ENCODE peak calls at places on chromosomes 11 and 22, in six cellular contexts. One of them, this sample, is unnamed.

GRCh38 chr11:108483163-108483562 is 15.0 kb downstream of the POGLUT3 start:
- DNase-seq in SK-N-SH: no peak
- DNase-seq in transverse colon: no peak
- DNase-seq in H1: no peak
- DNase-seq in stomach: no peak
- DNase-seq in GM12878: no peak
- DNase-seq in this sample: no peak

GRCh38 chr11:116984589-116984988 is 113.6 kb downstream of the SIK3 start:
- DNase-seq in SK-N-SH: no peak
- DNase-seq in transverse colon: no peak
- DNase-seq in H1: no peak
- DNase-seq in stomach: no peak
- DNase-seq in GM12878: no peak
- DNase-seq in this sample: no peak

GRCh38 chr11:35583126-35583525 is 35.1 kb upstream of the FJX1 start:
- DNase-seq in SK-N-SH: no peak
- DNase-seq in transverse colon: no peak
- DNase-seq in H1: no peak
- DNase-seq in stomach: no peak
- DNase-seq in GM12878: no peak
- DNase-seq in this sample: no peak

GRCh38 chr11:19367051-19367709 is 126.4 kb upstream of the E2F8 start:
- DNase-seq in SK-N-SH: no peak
- DNase-seq in transverse colon: no peak
- DNase-seq in H1: no peak
- DNase-seq in stomach: no peak
- DNase-seq in GM12878: no peak
- DNase-seq in this sample: no peak

GRCh38 chr11:57568330-57568766 is 876 bp upstream of the UBE2L6 start:
- DNase-seq in SK-N-SH: no peak
- DNase-seq in transverse colon: no peak
- DNase-seq in H1: peak; percentile 63
- DNase-seq in stomach: no peak
- DNase-seq in GM12878: peak; percentile 51
- DNase-seq in this sample: peak; percentile 96

GRCh38 chr22:20542055-20542454 is 34.6 kb downstream of the MED15 start:
- DNase-seq in SK-N-SH: no peak
- DNase-seq in transverse colon: no peak
- DNase-seq in H1: no peak
- DNase-seq in stomach: no peak
- DNase-seq in GM12878: no peak
- DNase-seq in this sample: no peak

GRCh38 chr11:59010693-59011092 is 71.4 kb downstream of the GLYATL1 start:
- DNase-seq in SK-N-SH: no peak
- DNase-seq in transverse colon: no peak
- DNase-seq in H1: no peak
- DNase-seq in stomach: no peak
- DNase-seq in GM12878: no peak
- DNase-seq in this sample: no peak

GRCh38 chr11:67645521-67646457 is 4.7 kb downstream of the ACY3 start:
- DNase-seq in SK-N-SH: no peak
- DNase-seq in transverse colon: no peak
- DNase-seq in H1: no peak
- DNase-seq in stomach: no peak
- DNase-seq in GM12878: no peak
- DNase-seq in this sample: no peak

GRCh38 chr11:134437821-134438220 is 25.8 kb upstream of the B3GAT1 start:
- DNase-seq in SK-N-SH: no peak
- DNase-seq in transverse colon: no peak
- DNase-seq in H1: no peak
- DNase-seq in stomach: no peak
- DNase-seq in GM12878: no peak
- DNase-seq in this sample: no peak

GRCh38 chr11:36775157-36775556 is 177.1 kb upstream of the RAG2 start:
- DNase-seq in SK-N-SH: no peak
- DNase-seq in transverse colon: no peak
- DNase-seq in H1: no peak
- DNase-seq in stomach: no peak
- DNase-seq in GM12878: no peak
- DNase-seq in this sample: no peak

GRCh38 chr22:27546157-27546556 is 255.4 kb downstream of the MN1 start:
- DNase-seq in SK-N-SH: no peak
- DNase-seq in transverse colon: no peak
- DNase-seq in H1: no peak
- DNase-seq in stomach: no peak
- DNase-seq in GM12878: no peak
- DNase-seq in this sample: no peak

GRCh38 chr11:34756591-34756990 is 135.7 kb downstream of the EHF start:
- DNase-seq in SK-N-SH: no peak
- DNase-seq in transverse colon: no peak
- DNase-seq in H1: no peak
- DNase-seq in stomach: no peak
- DNase-seq in GM12878: no peak
- DNase-seq in this sample: peak; percentile 39

GRCh38 chr11:120867024-120867423 is 156.9 kb upstream of the TBCEL start:
- DNase-seq in SK-N-SH: no peak
- DNase-seq in transverse colon: no peak
- DNase-seq in H1: no peak
- DNase-seq in stomach: no peak
- DNase-seq in GM12878: no peak
- DNase-seq in this sample: no peak

GRCh38 chr22:29098296-29098695 is 25.5 kb downstream of the KREMEN1 start:
- DNase-seq in SK-N-SH: no peak
- DNase-seq in transverse colon: no peak
- DNase-seq in H1: no peak
- DNase-seq in stomach: no peak
- DNase-seq in GM12878: no peak
- DNase-seq in this sample: no peak

GRCh38 chr11:65551572-65552398 is 6.4 kb downstream of the LTBP3 start:
- DNase-seq in SK-N-SH: peak; percentile 85
- DNase-seq in transverse colon: peak; percentile 90
- DNase-seq in H1: no peak
- DNase-seq in stomach: peak; percentile 81
- DNase-seq in GM12878: no peak
- DNase-seq in this sample: no peak

GRCh38 chr22:28198692-28199091 is 279.6 kb upstream of the PITPNB start:
- DNase-seq in SK-N-SH: no peak
- DNase-seq in transverse colon: no peak
- DNase-seq in H1: no peak
- DNase-seq in stomach: no peak
- DNase-seq in GM12878: no peak
- DNase-seq in this sample: no peak

DNA sequence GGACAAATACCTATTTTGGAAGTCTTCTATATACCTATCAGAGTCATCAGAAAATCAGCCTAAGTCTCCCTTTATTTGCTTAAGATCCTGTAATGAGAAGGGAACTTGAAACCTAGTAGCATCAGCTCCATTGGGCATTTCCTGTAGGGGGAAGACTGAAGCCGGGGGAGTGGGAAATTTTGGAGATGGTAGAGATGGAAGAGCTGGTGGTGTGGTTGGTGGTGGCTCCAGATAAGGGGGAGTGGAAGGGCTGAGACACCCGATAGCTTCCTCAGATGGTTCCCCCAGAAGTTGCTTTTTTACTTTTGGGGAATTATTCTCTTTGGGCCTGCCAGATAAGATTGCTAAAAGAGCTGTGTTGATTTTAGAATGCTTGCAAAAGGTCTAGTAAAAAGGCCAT is 16.4 kb upstream of the EI24 start:
- DNase-seq in SK-N-SH: no peak
- DNase-seq in transverse colon: no peak
- DNase-seq in H1: no peak
- DNase-seq in stomach: no peak
- DNase-seq in GM12878: no peak
- DNase-seq in this sample: no peak
- TF ChIP-seq EP300 in SK-N-SH: no peak
- TF ChIP-seq EP300 in transverse colon: no peak
- TF ChIP-seq EP300 in H1: no peak
- TF ChIP-seq EP300 in stomach: no peak
- TF ChIP-seq EP300 in GM12878: no peak
- TF ChIP-seq EP300 in this sample: no peak

GRCh38 chr22:48302657-48303359 is 1524.9 kb downstream of the BRD1 start:
- DNase-seq in SK-N-SH: no peak
- DNase-seq in transverse colon: no peak
- DNase-seq in H1: no peak
- DNase-seq in stomach: no peak
- DNase-seq in GM12878: no peak
- DNase-seq in this sample: no peak

GRCh38 chr22:48301908-48302307 is 1525.8 kb downstream of the BRD1 start:
- DNase-seq in SK-N-SH: no peak
- DNase-seq in transverse colon: no peak
- DNase-seq in H1: no peak
- DNase-seq in stomach: no peak
- DNase-seq in GM12878: no peak
- DNase-seq in this sample: no peak

GRCh38 chr22:48305726-48306235 is 1521.9 kb downstream of the BRD1 start:
- DNase-seq in SK-N-SH: no peak
- DNase-seq in transverse colon: no peak
- DNase-seq in H1: no peak
- DNase-seq in stomach: no peak
- DNase-seq in GM12878: no peak
- DNase-seq in this sample: no peak

GRCh38 chr22:48301421-48301820 is 1526.3 kb downstream of the BRD1 start:
- DNase-seq in SK-N-SH: peak; percentile 6
- DNase-seq in transverse colon: no peak
- DNase-seq in H1: no peak
- DNase-seq in stomach: no peak
- DNase-seq in GM12878: no peak
- DNase-seq in this sample: no peak

DNA sequence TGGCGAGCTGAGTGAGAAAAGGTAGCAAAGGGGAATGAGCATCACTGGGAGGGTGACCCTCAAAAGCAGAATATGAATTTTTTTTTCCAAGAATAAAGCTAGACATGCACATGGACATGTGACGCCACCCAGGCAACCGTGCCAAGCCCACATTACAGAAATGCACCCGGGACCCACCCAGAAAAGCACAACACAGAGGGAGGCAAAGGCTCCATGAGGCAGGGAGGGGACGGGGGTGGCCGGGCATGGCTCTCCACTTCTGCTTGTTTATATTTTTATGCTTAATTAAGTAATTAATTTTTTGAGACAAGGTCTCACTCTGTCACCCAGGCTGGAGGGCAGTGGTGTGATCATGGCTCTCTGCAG is 1524.3 kb downstream of the BRD1 start:
- DNase-seq in SK-N-SH: no peak
- DNase-seq in transverse colon: no peak
- DNase-seq in H1: no peak
- DNase-seq in stomach: no peak
- DNase-seq in GM12878: no peak
- DNase-seq in this sample: no peak
- H3K9me3 ChIP-seq in SK-N-SH: no peaks in the 10 kb centered on the region
- H3K9me3 ChIP-seq in transverse colon: no peaks in the 10 kb centered on the region
- H3K9me3 ChIP-seq in H1: no peaks in the 10 kb centered on the region
- H3K9me3 ChIP-seq in stomach: no peaks in the 10 kb centered on the region
- H3K9me3 ChIP-seq in GM12878: no peaks in the 10 kb centered on the region
- H3K9me3 ChIP-seq in this sample: no peaks in the 10 kb centered on the region

DNA sequence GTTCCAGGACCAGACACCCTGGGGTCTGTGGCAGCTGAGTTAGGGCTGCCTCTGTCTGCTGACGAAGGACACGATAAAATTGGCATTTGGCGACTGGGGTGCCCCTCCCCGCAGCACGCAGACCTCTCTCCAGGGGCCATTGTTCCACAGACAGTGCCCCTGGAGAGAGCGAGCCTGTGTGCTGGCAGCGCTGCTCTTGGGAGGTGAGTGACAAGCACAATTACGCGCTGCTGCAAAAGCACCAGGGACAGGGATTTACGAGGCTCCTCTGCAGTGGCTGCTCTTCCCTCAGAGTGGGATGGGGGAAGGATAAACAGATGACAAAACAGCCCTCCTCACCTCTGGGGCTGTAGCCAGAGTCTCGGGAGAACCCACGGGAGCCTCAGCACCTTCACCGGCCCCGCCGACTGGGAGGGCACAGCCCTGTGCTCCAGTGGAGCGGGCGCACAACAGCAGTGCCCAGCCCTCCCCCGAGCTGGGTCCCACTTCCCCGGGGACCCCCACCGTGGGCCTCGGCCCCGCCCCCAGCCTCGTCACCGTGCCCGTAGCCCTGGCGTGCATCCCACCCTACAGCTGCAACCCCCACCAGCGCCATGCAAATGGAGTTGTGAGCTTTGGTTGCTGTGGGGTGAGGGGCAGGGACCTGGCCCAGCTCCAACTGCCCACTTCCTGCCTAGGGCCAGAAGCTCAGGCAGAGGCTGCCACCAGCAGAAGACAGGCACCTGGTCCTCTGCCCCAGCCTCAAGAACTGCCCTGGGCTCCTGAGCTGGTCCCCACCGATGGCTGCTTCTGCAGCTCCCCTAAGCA is 19.6 kb downstream of the CHID1 start:
- DNase-seq in SK-N-SH: peak; percentile 71
- DNase-seq in transverse colon: no peak
- DNase-seq in H1: no peak
- DNase-seq in stomach: no peak
- DNase-seq in GM12878: no peak
- DNase-seq in this sample: no peak
- TF ChIP-seq POLR2AphosphoS5 in SK-N-SH: no peak
- TF ChIP-seq POLR2AphosphoS5 in transverse colon: no peak
- TF ChIP-seq POLR2AphosphoS5 in H1: no peak
- TF ChIP-seq POLR2AphosphoS5 in stomach: no peak
- TF ChIP-seq POLR2AphosphoS5 in GM12878: no peak
- TF ChIP-seq POLR2AphosphoS5 in this sample: no peak

GRCh38 chr11:72038491-72038890 is 39.8 kb downstream of the IL18BP start:
- DNase-seq in SK-N-SH: peak; percentile 52
- DNase-seq in transverse colon: peak; percentile 61
- DNase-seq in H1: no peak
- DNase-seq in stomach: peak; percentile 55
- DNase-seq in GM12878: no peak
- DNase-seq in this sample: no peak
- TF ChIP-seq EP300 in SK-N-SH: peak; percentile 33
- TF ChIP-seq EP300 in transverse colon: no peak
- TF ChIP-seq EP300 in H1: no peak
- TF ChIP-seq EP300 in stomach: no peak
- TF ChIP-seq EP300 in GM12878: no peak
- TF ChIP-seq EP300 in this sample: no peak

This sample was measured in esophagus muscularis mucosa.